ENCODE peak calls at places on chromosomes 7 and 10, in six cellular contexts. J, B, Z, G, L and V are unnamed samples.

GRCh38 chr7:41967156-41967555 is 264.3 kb upstream of the INHBA start:
- DNase-seq in J (no peak), B (no peak), Z (no peak), G (no peak), L (no peak), V (no peak)

GRCh38 chr10:63369711-63370110 is 96.1 kb downstream of the JMJD1C start:
- DNase-seq in J (no peak), B (no peak), Z (no peak), G (no peak), L (no peak), V (no peak)

GRCh38 chr7:43170571-43170970 is 58.1 kb downstream of the HECW1 start:
- DNase-seq in J (no peak), B (no peak), Z (no peak), G (no peak), L (no peak), V (no peak)

GRCh38 chr7:158043461-158044155 is 544.0 kb downstream of the PTPRN2 start:
- DNase-seq in J (no peak), B (no peak), Z (no peak), G (no peak), L (no peak), V (no peak)

GRCh38 chr7:7921830-7922229 is 46.8 kb upstream of the GLCCI1 start:
- DNase-seq in J (no peak), B (no peak), Z (no peak), G (no peak), L (no peak), V (no peak)

GRCh38 chr7:13687500-13687899 is 302.0 kb downstream of the ETV1 start:
- DNase-seq in J (no peak), B (no peak), Z (no peak), G (no peak), L (no peak), V (no peak)

GRCh38 chr10:63798599-63799498 is 277.6 kb downstream of the REEP3 start:
- DNase-seq in J (peak), B (peak), Z (peak), G (peak), L (no peak), V (peak)

GRCh38 chr7:119514326-119514725 is 758.6 kb upstream of the KCND2 start:
- DNase-seq in J (no peak), B (no peak), Z (no peak), G (no peak), L (no peak), V (no peak)

GRCh38 chr10:22340362-22341189 is 4.7 kb upstream of the SPAG6 start:
- DNase-seq in J (peak), B (peak), Z (peak), G (peak), L (peak), V (no peak)

GRCh38 chr7:137488038-137488437 is 144.5 kb upstream of the PTN start:
- DNase-seq in J (no peak), B (no peak), Z (no peak), G (no peak), L (no peak), V (no peak)

GRCh38 chr10:13815766-13816165 is 229.0 kb downstream of the PRPF18 start:
- DNase-seq in J (peak), B (peak), Z (no peak), G (no peak), L (no peak), V (no peak)

GRCh38 chr10:133335238-133336122 is 1.2 kb downstream of the CALY start:
- DNase-seq in J (peak), B (peak), Z (peak), G (peak), L (peak), V (no peak)

GRCh38 chr10:129626801-129627434 is 159.9 kb downstream of the MGMT start:
- DNase-seq in J (no peak), B (no peak), Z (no peak), G (no peak), L (no peak), V (no peak)

GRCh38 chr7:90412458-90413184 is 9.4 kb downstream of the CLDN12 start:
- DNase-seq in J (peak), B (no peak), Z (peak), G (peak), L (no peak), V (no peak)

GRCh38 chr10:84946984-84947383 is 618.6 kb downstream of the CCSER2 start:
- DNase-seq in J (no peak), B (no peak), Z (no peak), G (no peak), L (no peak), V (no peak)

GRCh38 chr7:132518102-132518838 is 58.0 kb downstream of the PLXNA4 start:
- DNase-seq in J (peak), B (no peak), Z (peak), G (peak), L (no peak), V (no peak)

GRCh38 chr10:21501109-21501508 is 24.4 kb downstream of the SKIDA1 start:
- DNase-seq in J (no peak), B (no peak), Z (no peak), G (no peak), L (no peak), V (no peak)

GRCh38 chr10:26805567-26806245 is 55.1 kb downstream of the ABI1 start:
- DNase-seq in J (peak), B (no peak), Z (no peak), G (no peak), L (no peak), V (no peak)

GRCh38 chr10:78742730-78743615 is 325.8 kb upstream of the ZMIZ1 start:
- DNase-seq in J (no peak), B (no peak), Z (peak), G (no peak), L (peak), V (no peak)

GRCh38 chr7:76349313-76349885 is 9.4 kb downstream of the YWHAG start:
- DNase-seq in J (no peak), B (no peak), Z (no peak), G (no peak), L (no peak), V (no peak)

GRCh38 chr10:69807122-69807521 is 5.4 kb downstream of the COL13A1 start:
- DNase-seq in J (peak), B (peak), Z (no peak), G (no peak), L (no peak), V (no peak)

GRCh38 chr7:115409682-115410426 is 488.0 kb downstream of the MDFIC start:
- DNase-seq in J (peak), B (no peak), Z (no peak), G (no peak), L (no peak), V (no peak)

GRCh38 chr7:112137141-112138101 is 68.8 kb downstream of the DOCK4 start:
- DNase-seq in J (no peak), B (no peak), Z (no peak), G (no peak), L (no peak), V (no peak)

GRCh38 chr10:49318751-49319150 is 19.8 kb downstream of the C10orf71 start:
- DNase-seq in J (no peak), B (no peak), Z (no peak), G (no peak), L (peak), V (no peak)

GRCh38 chr7:46859963-46860475 is 721.9 kb downstream of the TNS3 start:
- DNase-seq in J (peak), B (no peak), Z (no peak), G (no peak), L (no peak), V (no peak)